ENCODE peak calls at places on chromosomes 12 and 14, in five cellular contexts. Z, B, W, V and L are unnamed samples.

GRCh38 chr12:69653703-69654102 is 43.0 kb upstream of the LRRC10 start:
- DNase-seq in Z (no peak), B (no peak), W (no peak), V (peak; percentile 67), L (no peak)

GRCh38 chr14:64788706-64789105 is 84.5 kb downstream of the PLEKHG3 start:
- DNase-seq in Z (peak; percentile 18), B (no peak), W (no peak), V (peak; percentile 84), L (no peak)

GRCh38 chr12:52126605-52127578 is 47.4 kb downstream of the SMIM41 start:
- DNase-seq in Z (no peak), B (no peak), W (no peak), V (peak; percentile 72), L (no peak)

GRCh38 chr12:50175716-50176026 is 8.5 kb upstream of the CERS5 start:
- DNase-seq in Z (no peak), B (no peak), W (no peak), V (no peak), L (no peak)

GRCh38 chr14:93481758-93482157 is 51.0 kb downstream of the UNC79 start:
- DNase-seq in Z (no peak), B (no peak), W (no peak), V (no peak), L (peak; percentile 99)

GRCh38 chr12:118052324-118053070 is 8.5 kb downstream of the WSB2 start:
- DNase-seq in Z (peak; percentile 63), B (no peak), W (no peak), V (peak; percentile 95), L (no peak)

GRCh38 chr12:1872448-1872847 is 46.0 kb downstream of the CACNA2D4 start:
- DNase-seq in Z (no peak), B (no peak), W (no peak), V (no peak), L (no peak)

GRCh38 chr12:132320767-132321211 is 8.6 kb downstream of the GALNT9 start:
- DNase-seq in Z (no peak), B (no peak), W (no peak), V (no peak), L (no peak)

GRCh38 chr14:90062852-90063539 is 1.2 kb downstream of the KCNK13 start:
- DNase-seq in Z (no peak), B (no peak), W (no peak), V (no peak), L (no peak)

GRCh38 chr12:118377891-118378470 is 1.6 kb downstream of the SUDS3 start:
- DNase-seq in Z (no peak), B (peak; percentile 32), W (peak; percentile 78), V (peak; percentile 67), L (peak; percentile 50)

GRCh38 chr12:14394317-14395058 is 29.0 kb downstream of the ATF7IP start:
- DNase-seq in Z (peak; percentile 60), B (peak; percentile 65), W (peak; percentile 4), V (peak; percentile 87), L (peak; percentile 93)

GRCh38 chr14:50998612-50999011 is 54.3 kb upstream of the PYGL start:
- DNase-seq in Z (no peak), B (no peak), W (no peak), V (no peak), L (no peak)

GRCh38 chr12:53978477-53979356 is 4.0 kb upstream of the HOTAIR start:
- DNase-seq in Z (no peak), B (no peak), W (no peak), V (no peak), L (peak; percentile 98)

GRCh38 chr14:76219873-76220272 is 68.2 kb downstream of the GPATCH2L start:
- DNase-seq in Z (no peak), B (no peak), W (no peak), V (no peak), L (no peak)

GRCh38 chr12:57632898-57633825 is at the start of gene B4GALNT1:
- DNase-seq in Z (no peak), B (peak; percentile 74), W (peak; percentile 86), V (peak; percentile 59), L (no peak)

GRCh38 chr14:104342435-104343293 is 204.3 kb downstream of the KIF26A start:
- DNase-seq in Z (no peak), B (no peak), W (peak; percentile 59), V (no peak), L (no peak)

GRCh38 chr12:19482551-19483109 is 43.3 kb downstream of the AEBP2 start:
- DNase-seq in Z (no peak), B (no peak), W (no peak), V (peak; percentile 56), L (no peak)

GRCh38 chr12:132450391-132451171 is 39.4 kb upstream of the FBRSL1 start:
- DNase-seq in Z (no peak), B (no peak), W (no peak), V (no peak), L (no peak)

GRCh38 chr12:71945121-71945520 is 6.5 kb downstream of the TPH2 start:
- DNase-seq in Z (no peak), B (no peak), W (no peak), V (no peak), L (no peak)

GRCh38 chr14:34629657-34630529 is at the start of gene SNX6:
- DNase-seq in Z (no peak), B (peak; percentile 63), W (peak; percentile 86), V (peak; percentile 85), L (no peak)

GRCh38 chr14:63308723-63309317 is 9.9 kb downstream of the GPHB5 start:
- DNase-seq in Z (no peak), B (no peak), W (peak; percentile 22), V (peak; percentile 33), L (no peak)

GRCh38 chr12:115224031-115224430 is 540.1 kb upstream of the TBX3 start:
- DNase-seq in Z (no peak), B (no peak), W (no peak), V (peak; percentile 47), L (no peak)

GRCh38 chr12:107011519-107011918 is 24.6 kb upstream of the MTERF2 start:
- DNase-seq in Z (no peak), B (no peak), W (no peak), V (no peak), L (no peak)

GRCh38 chr12:112599871-112600270 is 181.1 kb downstream of the PTPN11 start:
- DNase-seq in Z (no peak), B (no peak), W (no peak), V (peak; percentile 63), L (peak; percentile 61)

GRCh38 chr14:64475585-64476273 is 10.4 kb downstream of the AKAP5 start:
- DNase-seq in Z (no peak), B (no peak), W (no peak), V (no peak), L (no peak)